ENCODE peak calls at places on chromosomes 12 and 14, in five cellular contexts. F is HCT116, X is upper lobe of left lung, R is GM23338, A is IMR-90. M is an unnamed sample.

GRCh38 chr14:68292467-68293334 is 473.1 kb downstream of the RAD51B start:
- DNase-seq in X (no peak), F (no peak), R (no peak), A (no peak), M (no peak)

GRCh38 chr14:73662439-73663056 is 17.8 kb downstream of the DNAL1 start:
- DNase-seq in A (peak; percentile 94), R (peak; percentile 83), X (no peak), F (peak; percentile 85), M (peak; percentile 90)

GRCh38 chr14:74942164-74942563 is 13.2 kb downstream of the PGF start:
- DNase-seq in A (no peak), F (no peak), R (no peak), X (peak; percentile 74), M (no peak)

GRCh38 chr12:90099288-90099687 is 390.6 kb upstream of the ATP2B1 start:
- DNase-seq in A (peak; percentile 59), R (no peak), F (no peak), X (no peak), M (no peak)

GRCh38 chr12:31491819-31492598 is 98.9 kb downstream of the DENND5B start:
- DNase-seq in X (no peak), F (peak; percentile 93), R (peak; percentile 31), A (peak; percentile 85), M (peak; percentile 89)

GRCh38 chr14:92922155-92922735 is 705 bp upstream of the CHGA start:
- DNase-seq in R (no peak), A (no peak), F (no peak), X (no peak), M (no peak)

GRCh38 chr14:31435276-31435675 is 14.9 kb upstream of the HEATR5A start:
- DNase-seq in X (no peak), A (peak; percentile 54), R (no peak), F (no peak), M (no peak)

GRCh38 chr12:10235761-10236631 is 23.3 kb downstream of the GABARAPL1 start:
- DNase-seq in A (peak; percentile 44), R (peak; percentile 73), X (no peak), F (peak; percentile 31), M (no peak)

GRCh38 chr12:127293507-127294310 is 973.3 kb upstream of the TMEM132C start:
- DNase-seq in X (peak; percentile 60), A (peak; percentile 33), R (peak; percentile 63), F (peak; percentile 50), M (peak; percentile 71)

GRCh38 chr12:18443768-18444437 is 182.6 kb downstream of the PIK3C2G start:
- DNase-seq in R (no peak), A (peak; percentile 26), X (no peak), F (no peak), M (peak; percentile 28)

GRCh38 chr12:25833657-25834056 is 124.8 kb upstream of the RASSF8 start:
- DNase-seq in A (peak; percentile 68), R (no peak), X (no peak), F (no peak), M (no peak)

GRCh38 chr12:104498211-104498801 is 41.6 kb downstream of the CHST11 start:
- DNase-seq in R (no peak), F (peak; percentile 16), X (no peak), A (no peak), M (no peak)

GRCh38 chr14:72710212-72710611 is 183.7 kb downstream of the DPF3 start:
- DNase-seq in A (peak; percentile 60), X (no peak), R (no peak), F (no peak), M (no peak)

GRCh38 chr12:123261196-123261595 is 10.5 kb downstream of the CDK2AP1 start:
- DNase-seq in R (no peak), F (no peak), A (no peak), X (no peak), M (no peak)

GRCh38 chr12:27462851-27463250 is 16.3 kb downstream of the SMCO2 start:
- DNase-seq in X (no peak), R (no peak), F (no peak), A (no peak), M (no peak)

GRCh38 chr12:100141666-100141997 is 1.0 kb downstream of the BLTP3B start:
- DNase-seq in X (no peak), R (no peak), A (peak; percentile 92), F (peak; percentile 32), M (peak; percentile 79)

GRCh38 chr14:104676694-104677505 is 12.5 kb upstream of the INF2 start:
- DNase-seq in F (no peak), A (no peak), X (peak; percentile 60), R (peak; percentile 73), M (no peak)

GRCh38 chr12:119594772-119595445 is 1.3 kb downstream of the TMEM233 start:
- DNase-seq in F (no peak), X (peak; percentile 86), R (peak; percentile 51), A (no peak), M (no peak)

GRCh38 chr12:7069386-7069785 is 8.9 kb downstream of the C1S start:
- DNase-seq in F (no peak), R (no peak), A (no peak), X (no peak), M (no peak)

GRCh38 chr14:97713023-97713422 is 915.8 kb downstream of the VRK1 start:
- DNase-seq in R (no peak), X (no peak), F (peak; percentile 73), A (no peak), M (no peak)

DNA sequence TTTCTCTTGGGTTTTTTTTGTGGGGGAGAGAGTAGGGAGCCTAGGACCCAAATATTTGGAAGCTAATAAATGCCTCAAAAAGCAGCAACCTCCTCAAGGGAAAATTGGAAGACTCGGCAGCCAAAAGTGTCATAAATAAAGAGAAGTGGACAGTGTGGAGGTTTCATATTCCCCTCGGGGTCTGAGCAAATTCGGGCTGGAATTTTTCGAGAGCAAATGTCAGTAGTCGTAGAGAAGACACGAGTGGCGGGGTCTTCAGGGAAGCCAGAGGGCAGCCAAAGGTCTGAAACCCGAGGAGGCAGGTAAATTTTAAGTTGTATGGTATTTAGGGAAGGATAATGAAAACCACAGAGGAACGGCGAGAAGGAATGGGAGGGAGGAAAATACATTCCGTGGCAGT is 13.1 kb downstream of the BCL11B start:
- DNase-seq in F (no peak), X (no peak), R (no peak), A (no peak), M (no peak)
- H3K4me3 ChIP-seq in F (no peak overlapping the region), X (no peak overlapping the region), R (no peak overlapping the region), A (no peak overlapping the region), M (no peak overlapping the region)

GRCh38 chr14:99174920-99175319 is 97.1 kb downstream of the BCL11B start:
- DNase-seq in A (no peak), F (no peak), R (peak; percentile 30), X (peak; percentile 79), M (no peak)

GRCh38 chr14:99175331-99176155 is 96.5 kb downstream of the BCL11B start:
- DNase-seq in F (no peak), X (peak; percentile 79), R (no peak), A (no peak), M (no peak)

GRCh38 chr14:99173086-99173485 is 98.9 kb downstream of the BCL11B start:
- DNase-seq in F (no peak), R (no peak), A (no peak), X (no peak), M (no peak)

GRCh38 chr14:99176156-99176945 is 95.6 kb downstream of the BCL11B start:
- DNase-seq in F (no peak), X (no peak), R (peak; percentile 20), A (no peak), M (no peak)

GRCh38 chr14:99174081-99174851 is 97.7 kb downstream of the BCL11B start:
- DNase-seq in A (no peak), F (no peak), X (peak; percentile 83), R (peak; percentile 84), M (no peak)
- H3K36me3 ChIP-seq in A (no peaks in the 10 kb centered on the region), F (no peaks in the 10 kb centered on the region), X (no peaks in the 10 kb centered on the region), R (no peaks in the 10 kb centered on the region), M (no peaks in the 10 kb centered on the region)

GRCh38 chr14:99566390-99567354 is 37.3 kb downstream of the CCDC85C start:
- DNase-seq in R (no peak), A (no peak), F (no peak), X (peak; percentile 52), M (no peak)
- H3K27ac ChIP-seq in R (peak overlapping the region; percentile 39), A (no peak overlapping the region), F (no peak overlapping the region), X (no peak overlapping the region), M (no peak overlapping the region)

GRCh38 chr12:63668028-63668799 is at the start of gene DPY19L2:
- DNase-seq in X (no peak), F (no peak), R (peak; percentile 74), A (peak; percentile 52), M (peak; percentile 46)
- H3K4me3 ChIP-seq in X (peak within 1 kb of the TSS; percentile 61), F (no peak within 1 kb of the TSS), R (peak within 1 kb of the TSS; percentile 85), A (peak within 1 kb of the TSS; percentile 97), M (peak within 1 kb of the TSS; percentile 64)

M was measured in brain microvascular endothelial cell.